ENCODE peak calls at places on chromosomes 5 and 9, in five cellular contexts. One of them, this sample, is unnamed.

GRCh38 chr9:122200960-122201635 is 27.7 kb downstream of the LHX6 start:
- DNase-seq in heart left ventricle: no peak
- DNase-seq in fibroblast of pulmonary artery: peak; percentile 42
- DNase-seq in esophagus squamous epithelium: no peak
- DNase-seq in skeletal muscle cell: peak; percentile 56
- DNase-seq in this sample: no peak

GRCh38 chr9:22169732-22170131 is 160.6 kb upstream of the CDKN2B start:
- DNase-seq in esophagus squamous epithelium: no peak
- DNase-seq in fibroblast of pulmonary artery: no peak
- DNase-seq in skeletal muscle cell: no peak
- DNase-seq in heart left ventricle: no peak
- DNase-seq in this sample: no peak

GRCh38 chr9:95091574-95091970 is 225.9 kb downstream of the FANCC start:
- DNase-seq in heart left ventricle: no peak
- DNase-seq in skeletal muscle cell: peak; percentile 60
- DNase-seq in esophagus squamous epithelium: no peak
- DNase-seq in fibroblast of pulmonary artery: no peak
- DNase-seq in this sample: no peak

GRCh38 chr5:80069918-80070318 is 34.8 kb downstream of the THBS4 start:
- DNase-seq in esophagus squamous epithelium: no peak
- DNase-seq in skeletal muscle cell: no peak
- DNase-seq in fibroblast of pulmonary artery: peak; percentile 17
- DNase-seq in heart left ventricle: no peak
- DNase-seq in this sample: no peak

GRCh38 chr5:111997308-111998159 is 240.5 kb upstream of the NREP start:
- DNase-seq in heart left ventricle: no peak
- DNase-seq in fibroblast of pulmonary artery: peak; percentile 97
- DNase-seq in skeletal muscle cell: peak; percentile 99
- DNase-seq in esophagus squamous epithelium: peak; percentile 6
- DNase-seq in this sample: no peak

GRCh38 chr5:124544366-124545055 is 201.9 kb downstream of the ZNF608 start:
- DNase-seq in esophagus squamous epithelium: no peak
- DNase-seq in skeletal muscle cell: no peak
- DNase-seq in heart left ventricle: no peak
- DNase-seq in fibroblast of pulmonary artery: no peak
- DNase-seq in this sample: no peak

GRCh38 chr9:70924380-70924779 is 197.0 kb downstream of the TRPM3 start:
- DNase-seq in fibroblast of pulmonary artery: peak; percentile 86
- DNase-seq in heart left ventricle: no peak
- DNase-seq in esophagus squamous epithelium: no peak
- DNase-seq in skeletal muscle cell: peak; percentile 73
- DNase-seq in this sample: no peak

GRCh38 chr5:14218897-14219573 is 75.9 kb downstream of the TRIO start:
- DNase-seq in esophagus squamous epithelium: no peak
- DNase-seq in fibroblast of pulmonary artery: no peak
- DNase-seq in skeletal muscle cell: no peak
- DNase-seq in heart left ventricle: no peak
- DNase-seq in this sample: no peak

GRCh38 chr5:148788636-148789035 is 37.8 kb upstream of the ADRB2 start:
- DNase-seq in fibroblast of pulmonary artery: no peak
- DNase-seq in esophagus squamous epithelium: no peak
- DNase-seq in heart left ventricle: no peak
- DNase-seq in skeletal muscle cell: no peak
- DNase-seq in this sample: no peak

GRCh38 chr9:69877852-69878507 is 57.4 kb downstream of the CFAP95 start:
- DNase-seq in esophagus squamous epithelium: no peak
- DNase-seq in fibroblast of pulmonary artery: peak; percentile 68
- DNase-seq in heart left ventricle: no peak
- DNase-seq in skeletal muscle cell: no peak
- DNase-seq in this sample: no peak

GRCh38 chr9:84140535-84141101 is 160.0 kb downstream of the RMI1 start:
- DNase-seq in skeletal muscle cell: no peak
- DNase-seq in heart left ventricle: no peak
- DNase-seq in esophagus squamous epithelium: no peak
- DNase-seq in fibroblast of pulmonary artery: peak; percentile 19
- DNase-seq in this sample: no peak

GRCh38 chr5:150317048-150318003 is 14.6 kb upstream of the ARSI start:
- DNase-seq in fibroblast of pulmonary artery: peak; percentile 83
- DNase-seq in skeletal muscle cell: peak; percentile 86
- DNase-seq in heart left ventricle: no peak
- DNase-seq in esophagus squamous epithelium: no peak
- DNase-seq in this sample: no peak

GRCh38 chr9:89358376-89358775 is 40.1 kb downstream of the SECISBP2 start:
- DNase-seq in esophagus squamous epithelium: no peak
- DNase-seq in fibroblast of pulmonary artery: no peak
- DNase-seq in heart left ventricle: no peak
- DNase-seq in skeletal muscle cell: no peak
- DNase-seq in this sample: no peak

GRCh38 chr9:121700165-121700830 is 48.9 kb downstream of the DAB2IP start:
- DNase-seq in heart left ventricle: peak; percentile 65
- DNase-seq in fibroblast of pulmonary artery: peak; percentile 51
- DNase-seq in esophagus squamous epithelium: no peak
- DNase-seq in skeletal muscle cell: no peak
- DNase-seq in this sample: peak; percentile 41

GRCh38 chr9:109789582-109790360 is 9.8 kb downstream of the PALM2AKAP2 start:
- DNase-seq in heart left ventricle: no peak
- DNase-seq in esophagus squamous epithelium: no peak
- DNase-seq in fibroblast of pulmonary artery: no peak
- DNase-seq in skeletal muscle cell: no peak
- DNase-seq in this sample: no peak

GRCh38 chr5:132883261-132883834 is 9.9 kb downstream of the LEAP2 start:
- DNase-seq in skeletal muscle cell: no peak
- DNase-seq in esophagus squamous epithelium: no peak
- DNase-seq in heart left ventricle: peak; percentile 49
- DNase-seq in fibroblast of pulmonary artery: peak; percentile 85
- DNase-seq in this sample: peak; percentile 18

GRCh38 chr5:78972654-78973428 is 12.3 kb downstream of the ARSB start:
- DNase-seq in esophagus squamous epithelium: no peak
- DNase-seq in heart left ventricle: peak; percentile 33
- DNase-seq in fibroblast of pulmonary artery: peak; percentile 77
- DNase-seq in skeletal muscle cell: peak; percentile 31
- DNase-seq in this sample: no peak

GRCh38 chr5:43314724-43315123 is 1.5 kb upstream of the HMGCS1 start:
- DNase-seq in heart left ventricle: no peak
- DNase-seq in esophagus squamous epithelium: no peak
- DNase-seq in fibroblast of pulmonary artery: no peak
- DNase-seq in skeletal muscle cell: no peak
- DNase-seq in this sample: no peak

DNA sequence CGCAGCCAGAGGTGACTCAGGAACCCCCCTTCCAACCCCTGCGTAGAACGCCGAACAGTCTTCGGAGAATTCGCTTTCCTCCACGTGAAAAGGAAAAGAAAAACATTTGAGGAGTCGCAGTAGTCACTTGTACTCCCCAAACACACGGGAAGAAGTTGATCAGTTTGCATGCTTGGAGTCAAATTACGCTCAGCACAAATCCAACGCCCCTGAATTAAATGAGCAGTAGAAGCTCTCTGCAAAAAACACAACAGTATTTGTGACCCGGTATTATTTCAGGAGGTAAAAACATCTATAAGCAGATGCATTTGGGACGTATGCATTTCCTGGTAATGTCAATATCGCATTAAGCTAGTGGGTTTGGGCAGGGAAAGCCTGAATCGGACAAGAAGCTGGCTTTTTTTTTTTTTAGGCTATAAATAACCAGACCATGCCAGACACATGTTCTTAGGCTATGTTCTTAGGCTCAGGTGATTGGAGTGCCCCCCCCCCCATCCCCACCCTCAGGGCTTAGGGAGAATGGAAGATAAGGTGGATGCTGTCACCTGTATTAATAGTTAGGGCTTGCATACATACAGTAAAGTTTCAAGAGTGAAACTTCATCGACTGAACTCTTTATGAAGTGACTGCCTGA is 922 bp upstream of the ARL15 start:
- DNase-seq in esophagus squamous epithelium: no peak
- DNase-seq in heart left ventricle: peak; percentile 23
- DNase-seq in fibroblast of pulmonary artery: peak; percentile 29
- DNase-seq in skeletal muscle cell: no peak
- DNase-seq in this sample: no peak
- H3K4me3 ChIP-seq in esophagus squamous epithelium: peak overlapping the region; percentile 77
- H3K4me3 ChIP-seq in heart left ventricle: peak overlapping the region; percentile 96
- H3K4me3 ChIP-seq in fibroblast of pulmonary artery: peak overlapping the region; percentile 78
- H3K4me3 ChIP-seq in skeletal muscle cell: peak overlapping the region; percentile 92
- H3K4me3 ChIP-seq in this sample: peak overlapping the region; percentile 96

GRCh38 chr5:141560725-141561483 is 57.9 kb downstream of the DIAPH1 start:
- DNase-seq in heart left ventricle: peak; percentile 89
- DNase-seq in fibroblast of pulmonary artery: peak; percentile 99
- DNase-seq in esophagus squamous epithelium: peak; percentile 8
- DNase-seq in skeletal muscle cell: peak; percentile 97
- DNase-seq in this sample: peak; percentile 77
- H3K4me3 ChIP-seq in heart left ventricle: peak overlapping the region; percentile 8
- H3K4me3 ChIP-seq in fibroblast of pulmonary artery: no peak overlapping the region
- H3K4me3 ChIP-seq in esophagus squamous epithelium: no peak overlapping the region
- H3K4me3 ChIP-seq in skeletal muscle cell: no peak overlapping the region
- H3K4me3 ChIP-seq in this sample: no peak overlapping the region

GRCh38 chr9:107467416-107467815 is 22.2 kb downstream of the KLF4 start:
- DNase-seq in heart left ventricle: no peak
- DNase-seq in fibroblast of pulmonary artery: no peak
- DNase-seq in esophagus squamous epithelium: no peak
- DNase-seq in skeletal muscle cell: no peak
- DNase-seq in this sample: no peak

GRCh38 chr9:107471562-107471961 is 18.0 kb downstream of the KLF4 start:
- DNase-seq in esophagus squamous epithelium: no peak
- DNase-seq in heart left ventricle: no peak
- DNase-seq in skeletal muscle cell: no peak
- DNase-seq in fibroblast of pulmonary artery: no peak
- DNase-seq in this sample: no peak

GRCh38 chr9:107460153-107461023 is 29.2 kb downstream of the KLF4 start:
- DNase-seq in fibroblast of pulmonary artery: no peak
- DNase-seq in esophagus squamous epithelium: no peak
- DNase-seq in skeletal muscle cell: no peak
- DNase-seq in heart left ventricle: no peak
- DNase-seq in this sample: no peak

GRCh38 chr9:107462691-107463090 is 26.9 kb downstream of the KLF4 start:
- DNase-seq in skeletal muscle cell: no peak
- DNase-seq in esophagus squamous epithelium: no peak
- DNase-seq in fibroblast of pulmonary artery: no peak
- DNase-seq in heart left ventricle: no peak
- DNase-seq in this sample: no peak

DNA sequence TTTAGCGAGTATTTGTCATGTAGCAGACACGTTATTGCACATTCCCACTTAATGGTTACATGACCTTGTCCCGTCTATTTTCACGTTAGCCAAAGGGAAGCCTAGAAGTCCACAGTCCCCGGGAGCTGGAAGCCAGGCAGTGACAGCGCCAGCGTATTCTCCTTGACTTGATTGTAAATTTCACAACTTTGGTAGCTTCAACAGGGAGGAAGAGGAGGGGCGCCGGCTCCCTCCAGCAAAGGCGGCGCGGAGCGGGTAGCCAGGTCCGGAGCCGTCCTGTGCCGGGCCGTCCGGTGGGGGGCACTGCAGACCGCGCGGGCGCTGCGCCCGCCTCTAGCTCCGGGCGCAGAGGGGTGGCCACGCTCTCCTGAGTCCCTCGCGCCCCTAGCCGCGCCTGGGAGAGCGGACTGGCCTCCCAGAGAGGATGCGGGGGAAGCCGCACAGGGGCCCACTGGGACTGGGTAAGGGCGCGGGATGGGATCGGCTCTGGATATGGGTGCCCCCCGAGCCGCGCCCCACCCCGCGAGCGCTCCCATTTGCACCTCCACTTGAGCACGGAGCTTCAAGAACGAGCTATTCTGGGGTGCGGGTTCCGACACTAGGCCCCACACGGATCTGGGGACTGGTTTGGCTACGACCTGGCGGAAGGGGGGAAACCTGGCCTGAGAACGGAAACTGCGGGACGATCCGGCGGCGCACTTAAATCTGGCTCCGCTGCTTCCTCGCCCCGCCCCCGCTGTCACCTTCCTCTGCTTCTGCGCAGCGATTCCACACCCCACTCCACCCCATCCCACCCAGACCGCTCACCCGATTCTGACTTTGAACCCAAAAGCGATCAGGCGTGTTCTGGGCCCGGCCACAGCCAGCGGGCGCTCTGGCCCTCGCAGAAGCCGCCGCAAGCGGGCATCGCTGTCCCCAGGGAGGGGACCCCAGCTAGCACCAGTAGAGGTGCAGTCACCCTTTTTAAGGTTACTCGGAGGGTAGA is 23.8 kb downstream of the KLF4 start:
- DNase-seq in heart left ventricle: peak; percentile 72
- DNase-seq in skeletal muscle cell: no peak
- DNase-seq in esophagus squamous epithelium: no peak
- DNase-seq in fibroblast of pulmonary artery: peak; percentile 64
- DNase-seq in this sample: peak; percentile 68
- H3K4me3 ChIP-seq in heart left ventricle: peak overlapping the region; percentile 70
- H3K4me3 ChIP-seq in skeletal muscle cell: peak overlapping the region; percentile 56
- H3K4me3 ChIP-seq in esophagus squamous epithelium: peak overlapping the region; percentile 65
- H3K4me3 ChIP-seq in fibroblast of pulmonary artery: peak overlapping the region; percentile 70
- H3K4me3 ChIP-seq in this sample: peak overlapping the region; percentile 60

GRCh38 chr9:129206921-129207320 is 28.9 kb upstream of the IER5L start:
- DNase-seq in esophagus squamous epithelium: no peak
- DNase-seq in skeletal muscle cell: no peak
- DNase-seq in fibroblast of pulmonary artery: no peak
- DNase-seq in heart left ventricle: no peak
- DNase-seq in this sample: no peak

GRCh38 chr9:129209580-129209979 is 31.5 kb upstream of the IER5L start:
- DNase-seq in fibroblast of pulmonary artery: no peak
- DNase-seq in esophagus squamous epithelium: no peak
- DNase-seq in heart left ventricle: no peak
- DNase-seq in skeletal muscle cell: no peak
- DNase-seq in this sample: no peak

GRCh38 chr9:129210125-129210524 is 32.1 kb upstream of the IER5L start:
- DNase-seq in skeletal muscle cell: no peak
- DNase-seq in fibroblast of pulmonary artery: no peak
- DNase-seq in heart left ventricle: no peak
- DNase-seq in esophagus squamous epithelium: no peak
- DNase-seq in this sample: no peak

GRCh38 chr9:129209109-129209508 is 31.0 kb upstream of the IER5L start:
- DNase-seq in fibroblast of pulmonary artery: no peak
- DNase-seq in esophagus squamous epithelium: no peak
- DNase-seq in heart left ventricle: no peak
- DNase-seq in skeletal muscle cell: no peak
- DNase-seq in this sample: no peak

DNA sequence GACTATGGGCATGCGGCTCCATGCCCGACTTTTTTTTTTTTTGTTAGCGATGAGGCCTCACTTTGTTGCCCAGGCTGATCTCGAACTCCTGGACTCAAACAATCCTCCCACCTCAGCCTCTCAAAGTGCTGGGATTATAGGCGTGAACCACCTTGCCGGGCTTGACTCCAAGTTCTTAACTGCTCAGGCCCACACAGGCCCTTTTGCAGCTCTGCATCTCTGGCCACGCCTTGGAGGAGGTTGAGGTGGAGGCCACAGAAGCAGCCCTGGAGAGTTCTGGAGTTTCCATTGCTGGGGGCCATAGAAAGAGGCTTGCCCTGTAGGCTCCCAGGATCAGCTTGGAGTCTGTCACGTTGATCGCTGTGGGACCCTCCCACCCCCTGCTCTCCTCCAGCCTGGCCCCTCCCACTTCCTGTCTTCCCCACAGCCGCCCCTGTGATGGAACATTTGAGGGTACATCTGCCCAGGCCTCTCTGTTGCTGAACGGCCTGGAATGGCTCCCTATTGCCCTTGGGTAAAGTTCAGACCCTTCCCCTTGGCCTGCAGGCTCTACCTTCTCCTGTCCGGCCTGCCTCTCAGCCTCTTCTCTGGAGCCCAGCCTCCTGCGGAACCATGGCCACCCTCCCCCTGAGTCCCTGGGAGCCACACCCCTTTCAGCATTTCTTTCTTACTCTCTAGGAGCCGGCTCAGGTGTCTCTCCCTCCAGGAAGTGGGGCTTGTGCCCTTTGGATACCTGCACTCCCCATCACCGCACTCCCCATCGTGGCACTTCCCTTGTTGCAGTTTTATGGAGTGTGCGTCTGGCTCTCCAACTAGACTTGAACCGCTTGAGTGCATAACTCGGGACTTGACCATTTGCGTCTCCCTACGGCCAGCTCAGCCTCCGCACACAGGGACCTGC is 30.4 kb upstream of the IER5L start:
- DNase-seq in fibroblast of pulmonary artery: no peak
- DNase-seq in esophagus squamous epithelium: no peak
- DNase-seq in skeletal muscle cell: no peak
- DNase-seq in heart left ventricle: no peak
- DNase-seq in this sample: no peak
- H3K4me3 ChIP-seq in fibroblast of pulmonary artery: no peak overlapping the region
- H3K4me3 ChIP-seq in esophagus squamous epithelium: no peak overlapping the region
- H3K4me3 ChIP-seq in skeletal muscle cell: no peak overlapping the region
- H3K4me3 ChIP-seq in heart left ventricle: no peak overlapping the region
- H3K4me3 ChIP-seq in this sample: no peak overlapping the region